ENCODE peak calls at places on chromosomes 16 and 17, in four cellular contexts. One of them, this sample, is unnamed.
A peak's percentile ranks its signal among the peaks of the same experiment; 100 is the strongest.

GRCh38 chr17:48002208-48002919 is 31.5 kb downstream of the CDK5RAP3 start:
- DNase-seq in AG09309: no peak
- DNase-seq in BJ: peak; percentile 28
- DNase-seq in cardiac muscle cell: no peak
- DNase-seq in this sample: peak; percentile 25

GRCh38 chr17:18951941-18952842 is at the start of gene SLC5A10:
- DNase-seq in cardiac muscle cell: no peak
- DNase-seq in BJ: no peak
- DNase-seq in AG09309: no peak
- DNase-seq in this sample: no peak

GRCh38 chr17:9115446-9116265 is 94.3 kb downstream of the NTN1 start:
- DNase-seq in cardiac muscle cell: peak; percentile 33
- DNase-seq in BJ: no peak
- DNase-seq in AG09309: no peak
- DNase-seq in this sample: peak; percentile 30

GRCh38 chr16:27355610-27356009 is 41.8 kb downstream of the IL4R start:
- DNase-seq in AG09309: no peak
- DNase-seq in BJ: no peak
- DNase-seq in cardiac muscle cell: no peak
- DNase-seq in this sample: no peak

GRCh38 chr17:82444941-82445521 is 5.5 kb downstream of the CYBC1 start:
- DNase-seq in AG09309: no peak
- DNase-seq in cardiac muscle cell: no peak
- DNase-seq in BJ: no peak
- DNase-seq in this sample: no peak

GRCh38 chr16:27285676-27286196 is 17.2 kb upstream of the NSMCE1 start:
- DNase-seq in cardiac muscle cell: no peak
- DNase-seq in AG09309: no peak
- DNase-seq in BJ: no peak
- DNase-seq in this sample: no peak

GRCh38 chr17:19440421-19440820 is 29.4 kb downstream of the RNF112 start:
- DNase-seq in AG09309: no peak
- DNase-seq in BJ: no peak
- DNase-seq in cardiac muscle cell: no peak
- DNase-seq in this sample: no peak

GRCh38 chr17:7867881-7868329 is 10.1 kb downstream of the CYB5D1 start:
- DNase-seq in cardiac muscle cell: no peak
- DNase-seq in BJ: no peak
- DNase-seq in AG09309: no peak
- DNase-seq in this sample: no peak

GRCh38 chr17:17994271-17994670 is 21.6 kb downstream of the DRC3 start:
- DNase-seq in cardiac muscle cell: peak; percentile 62
- DNase-seq in BJ: no peak
- DNase-seq in AG09309: no peak
- DNase-seq in this sample: no peak

GRCh38 chr16:65534121-65534528 is 412.3 kb upstream of the CDH11 start:
- DNase-seq in BJ: no peak
- DNase-seq in AG09309: no peak
- DNase-seq in cardiac muscle cell: no peak
- DNase-seq in this sample: no peak

DNA sequence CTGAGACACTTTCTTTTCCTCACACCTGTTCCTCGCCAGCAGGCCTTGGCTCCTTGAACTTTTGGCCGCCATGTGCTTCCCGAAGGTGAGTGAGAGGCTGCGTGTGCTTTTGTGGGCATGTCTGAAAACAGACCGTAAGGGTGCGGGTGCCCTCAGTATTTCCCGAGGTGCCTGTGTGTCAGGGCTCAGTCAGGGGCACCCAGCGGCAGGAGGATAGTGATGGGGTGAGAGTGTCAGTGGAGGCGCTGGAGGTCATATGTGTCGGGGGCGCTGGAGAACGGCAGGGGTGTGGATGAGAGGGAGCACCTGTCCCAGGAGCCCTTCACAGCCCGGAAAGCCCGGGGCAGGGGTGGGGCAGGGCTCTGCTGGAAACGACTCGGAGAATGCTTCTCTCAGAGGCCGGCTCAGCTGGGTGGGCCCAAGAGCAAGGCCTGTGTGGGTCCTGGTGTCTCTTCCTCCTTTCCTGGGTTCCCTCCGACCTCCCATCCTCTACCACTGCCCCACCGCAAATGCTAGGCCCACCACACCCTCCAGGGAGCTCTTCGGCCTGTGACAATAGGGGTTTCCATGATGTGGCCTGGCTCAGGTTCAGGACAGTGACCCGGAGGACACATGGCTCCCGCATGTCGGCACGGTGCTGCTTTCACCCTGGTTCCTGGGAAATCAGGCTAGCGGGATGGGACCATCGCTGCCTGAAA is 451 bp downstream of the IL32 start:
- DNase-seq in BJ: no peak
- DNase-seq in AG09309: no peak
- DNase-seq in cardiac muscle cell: no peak
- DNase-seq in this sample: no peak
- H3K4me3 ChIP-seq in BJ: no peak overlapping the region
- H3K4me3 ChIP-seq in AG09309: no peak overlapping the region
- H3K4me3 ChIP-seq in cardiac muscle cell: no peak overlapping the region
- H3K4me3 ChIP-seq in this sample: peak overlapping the region; percentile 30

GRCh38 chr16:8493885-8494487 is 96.3 kb downstream of the TMEM114 start:
- DNase-seq in AG09309: no peak
- DNase-seq in cardiac muscle cell: no peak
- DNase-seq in BJ: no peak
- DNase-seq in this sample: no peak
- TF ChIP-seq CTCF in AG09309: no peak
- TF ChIP-seq CTCF in cardiac muscle cell: no peak
- TF ChIP-seq CTCF in BJ: no peak
- TF ChIP-seq CTCF in this sample: no peak

GRCh38 chr17:42555122-42555622 is 2.4 kb downstream of the HSD17B1 start:
- DNase-seq in AG09309: no peak
- DNase-seq in BJ: no peak
- DNase-seq in cardiac muscle cell: no peak
- DNase-seq in this sample: no peak

GRCh38 chr17:42554250-42555121 is 1.8 kb downstream of the HSD17B1 start:
- DNase-seq in BJ: no peak
- DNase-seq in cardiac muscle cell: peak; percentile 95
- DNase-seq in AG09309: no peak
- DNase-seq in this sample: no peak

GRCh38 chr17:42548993-42549755 is 3.5 kb upstream of the HSD17B1 start:
- DNase-seq in AG09309: no peak
- DNase-seq in BJ: no peak
- DNase-seq in cardiac muscle cell: no peak
- DNase-seq in this sample: no peak

GRCh38 chr17:42553866-42554249 is 1.1 kb downstream of the HSD17B1 start:
- DNase-seq in AG09309: no peak
- DNase-seq in BJ: no peak
- DNase-seq in cardiac muscle cell: no peak
- DNase-seq in this sample: no peak

DNA sequence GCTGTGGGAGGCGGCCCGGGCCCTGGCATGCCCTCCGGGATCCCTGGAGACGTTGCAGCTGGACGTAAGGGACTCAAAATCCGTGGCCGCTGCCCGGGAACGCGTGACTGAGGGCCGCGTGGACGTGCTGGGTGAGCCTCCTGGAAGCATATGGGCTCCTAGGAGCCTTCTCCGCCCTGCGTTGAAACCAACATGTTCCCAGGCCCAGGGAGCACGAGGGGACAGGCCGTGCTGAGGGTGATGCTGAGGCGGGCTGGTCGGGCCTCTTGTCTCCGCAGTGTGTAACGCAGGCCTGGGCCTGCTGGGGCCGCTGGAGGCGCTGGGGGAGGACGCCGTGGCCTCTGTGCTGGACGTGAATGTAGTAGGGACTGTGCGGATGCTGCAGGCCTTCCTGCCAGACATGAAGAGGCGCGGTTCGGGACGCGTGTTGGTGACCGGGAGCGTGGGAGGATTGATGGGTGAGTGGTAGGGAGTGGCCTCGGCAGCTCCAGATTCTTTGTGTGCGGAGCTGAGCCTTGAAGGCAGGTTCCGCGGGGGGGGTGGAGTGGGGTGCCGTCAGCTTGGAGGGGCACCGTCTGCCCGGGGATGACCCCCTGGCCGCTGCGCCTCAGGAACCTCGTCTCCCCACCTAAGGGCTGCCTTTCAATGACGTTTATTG is 567 bp downstream of the HSD17B1 start:
- DNase-seq in AG09309: no peak
- DNase-seq in BJ: no peak
- DNase-seq in cardiac muscle cell: no peak
- DNase-seq in this sample: no peak
- H3K4me3 ChIP-seq in AG09309: peak overlapping the region; percentile 97
- H3K4me3 ChIP-seq in BJ: no peak overlapping the region
- H3K4me3 ChIP-seq in cardiac muscle cell: no peak overlapping the region
- H3K4me3 ChIP-seq in this sample: peak overlapping the region; percentile 72

GRCh38 chr17:77507116-77507885 is 366.5 kb downstream of the SEC14L1 start:
- DNase-seq in BJ: no peak
- DNase-seq in cardiac muscle cell: peak; percentile 14
- DNase-seq in AG09309: no peak
- DNase-seq in this sample: no peak
- TF ChIP-seq CTCF in BJ: no peak
- TF ChIP-seq CTCF in cardiac muscle cell: no peak
- TF ChIP-seq CTCF in AG09309: no peak
- TF ChIP-seq CTCF in this sample: no peak

GRCh38 chr17:79216391-79216790 is 141.8 kb downstream of the ENGASE start:
- DNase-seq in BJ: no peak
- DNase-seq in cardiac muscle cell: no peak
- DNase-seq in AG09309: no peak
- DNase-seq in this sample: no peak

GRCh38 chr17:79215631-79216030 is 141.0 kb downstream of the ENGASE start:
- DNase-seq in AG09309: no peak
- DNase-seq in cardiac muscle cell: no peak
- DNase-seq in BJ: no peak
- DNase-seq in this sample: no peak

GRCh38 chr17:79214459-79214858 is 139.8 kb downstream of the ENGASE start:
- DNase-seq in AG09309: no peak
- DNase-seq in BJ: no peak
- DNase-seq in cardiac muscle cell: no peak
- DNase-seq in this sample: no peak

GRCh38 chr17:79216826-79217225 is 142.2 kb downstream of the ENGASE start:
- DNase-seq in AG09309: no peak
- DNase-seq in cardiac muscle cell: no peak
- DNase-seq in BJ: no peak
- DNase-seq in this sample: no peak

DNA sequence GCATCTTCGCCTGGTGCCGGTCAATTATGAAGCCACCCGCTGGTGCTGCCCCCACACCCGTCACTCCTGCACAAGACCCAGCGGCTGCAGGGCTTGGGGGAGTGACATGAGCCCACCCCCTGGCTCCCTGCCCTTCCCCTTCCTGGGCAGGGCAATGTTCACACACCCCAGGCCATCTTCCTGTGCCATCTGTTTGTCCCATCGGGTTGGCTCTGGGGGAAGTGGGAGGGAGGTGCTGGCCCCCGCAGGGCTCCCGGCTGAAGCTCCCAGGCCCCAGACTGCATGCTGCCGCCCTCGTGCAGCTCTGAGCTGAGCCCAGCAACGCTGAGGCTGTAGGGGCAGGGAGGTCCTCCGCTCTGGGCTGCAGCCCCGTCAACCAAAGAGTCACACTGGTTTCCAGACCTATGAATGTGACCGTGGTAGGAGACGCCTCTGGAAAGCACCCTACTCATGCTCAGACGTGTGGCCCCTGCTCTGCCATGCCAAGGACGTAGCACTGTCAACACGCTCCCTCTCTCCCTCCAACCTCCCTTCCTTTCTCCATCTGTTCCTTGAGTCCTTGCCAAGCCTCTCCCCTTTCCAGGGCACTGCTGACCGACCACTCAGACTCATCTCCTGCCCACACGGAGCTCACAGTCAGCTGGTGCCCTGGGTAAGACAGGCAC is 140.4 kb downstream of the ENGASE start:
- DNase-seq in cardiac muscle cell: no peak
- DNase-seq in BJ: no peak
- DNase-seq in AG09309: no peak
- DNase-seq in this sample: no peak
- H3K4me3 ChIP-seq in cardiac muscle cell: no peak overlapping the region
- H3K4me3 ChIP-seq in BJ: no peak overlapping the region
- H3K4me3 ChIP-seq in AG09309: no peak overlapping the region
- H3K4me3 ChIP-seq in this sample: no peak overlapping the region

GRCh38 chr16:76856112-76856511 is 334.9 kb upstream of the MON1B start:
- DNase-seq in AG09309: no peak
- DNase-seq in cardiac muscle cell: no peak
- DNase-seq in BJ: no peak
- DNase-seq in this sample: no peak

GRCh38 chr16:76857402-76857801 is 333.6 kb upstream of the MON1B start:
- DNase-seq in AG09309: no peak
- DNase-seq in BJ: no peak
- DNase-seq in cardiac muscle cell: no peak
- DNase-seq in this sample: no peak

GRCh38 chr16:76854234-76854633 is 336.8 kb upstream of the MON1B start:
- DNase-seq in AG09309: no peak
- DNase-seq in BJ: no peak
- DNase-seq in cardiac muscle cell: peak; percentile 8
- DNase-seq in this sample: no peak
- TF ChIP-seq CTCF in AG09309: peak; percentile 38
- TF ChIP-seq CTCF in BJ: no peak
- TF ChIP-seq CTCF in cardiac muscle cell: peak; percentile 28
- TF ChIP-seq CTCF in this sample: no peak

GRCh38 chr16:280552-280951 is at the start of gene ARHGDIG:
- DNase-seq in AG09309: no peak
- DNase-seq in BJ: no peak
- DNase-seq in cardiac muscle cell: peak; percentile 57
- DNase-seq in this sample: no peak

GRCh38 chr16:278863-279366 is 1.5 kb upstream of the ARHGDIG start:
- DNase-seq in BJ: no peak
- DNase-seq in AG09309: no peak
- DNase-seq in cardiac muscle cell: peak; percentile 79
- DNase-seq in this sample: peak; percentile 2

GRCh38 chr16:279531-279930 is 860 bp upstream of the ARHGDIG start:
- DNase-seq in AG09309: no peak
- DNase-seq in BJ: no peak
- DNase-seq in cardiac muscle cell: no peak
- DNase-seq in this sample: no peak

GRCh38 chr16:280991-281659 is 734 bp downstream of the ARHGDIG start:
- DNase-seq in BJ: no peak
- DNase-seq in AG09309: no peak
- DNase-seq in cardiac muscle cell: no peak
- DNase-seq in this sample: no peak

GRCh38 chr16:280005-280421 is 378 bp upstream of the ARHGDIG start:
- DNase-seq in cardiac muscle cell: peak; percentile 52
- DNase-seq in BJ: no peak
- DNase-seq in AG09309: no peak
- DNase-seq in this sample: no peak
- H3K4me3 ChIP-seq in cardiac muscle cell: peak overlapping the region; percentile 28
- H3K4me3 ChIP-seq in BJ: no peak overlapping the region
- H3K4me3 ChIP-seq in AG09309: no peak overlapping the region
- H3K4me3 ChIP-seq in this sample: no peak overlapping the region

GRCh38 chr17:5592382-5592781 is 8.1 kb upstream of the NLRP1 start:
- DNase-seq in cardiac muscle cell: peak; percentile 65
- DNase-seq in AG09309: no peak
- DNase-seq in BJ: no peak
- DNase-seq in this sample: peak; percentile 16
- TF ChIP-seq CTCF in cardiac muscle cell: peak; percentile 50
- TF ChIP-seq CTCF in AG09309: peak; percentile 41
- TF ChIP-seq CTCF in BJ: peak; percentile 46
- TF ChIP-seq CTCF in this sample: peak; percentile 42

This sample was measured in HFF-Myc.